ENCODE peak calls at places on chromosome 22, in eight cellular contexts. One of them, this sample, is unnamed.
A peak's percentile ranks its signal among the peaks of the same experiment; 100 is the strongest.

GRCh38 chr22:26905076-26905475 is 247.7 kb downstream of the MIAT start:
- DNase-seq in tibial artery: no peak
- DNase-seq in cardiac fibroblast: no peak
- DNase-seq in stomach: no peak
- DNase-seq in ovary: no peak
- DNase-seq in right lobe of liver: no peak
- DNase-seq in fibroblast of lung: no peak
- DNase-seq in pancreas: no peak
- DNase-seq in this sample: no peak

GRCh38 chr22:42090596-42091445 is at the start of gene NDUFA6:
- DNase-seq in tibial artery: peak; percentile 99
- DNase-seq in cardiac fibroblast: peak; percentile 99
- DNase-seq in stomach: peak; percentile 99
- DNase-seq in ovary: peak; percentile 97
- DNase-seq in right lobe of liver: peak; percentile 98
- DNase-seq in fibroblast of lung: peak; percentile 98
- DNase-seq in pancreas: peak; percentile 99
- DNase-seq in this sample: peak; percentile 98

GRCh38 chr22:22853713-22854112 is 33.9 kb upstream of the IGLL5 start:
- DNase-seq in tibial artery: no peak
- DNase-seq in cardiac fibroblast: no peak
- DNase-seq in stomach: no peak
- DNase-seq in ovary: no peak
- DNase-seq in right lobe of liver: no peak
- DNase-seq in fibroblast of lung: no peak
- DNase-seq in pancreas: no peak
- DNase-seq in this sample: no peak

GRCh38 chr22:30609260-30610185 is 2.5 kb downstream of the TCN2 start:
- DNase-seq in tibial artery: peak; percentile 48
- DNase-seq in cardiac fibroblast: peak; percentile 78
- DNase-seq in stomach: peak; percentile 61
- DNase-seq in ovary: no peak
- DNase-seq in right lobe of liver: peak; percentile 42
- DNase-seq in fibroblast of lung: peak; percentile 88
- DNase-seq in pancreas: no peak
- DNase-seq in this sample: peak; percentile 85

GRCh38 chr22:49308300-49308699 is 519.4 kb downstream of the BRD1 start:
- DNase-seq in tibial artery: no peak
- DNase-seq in cardiac fibroblast: no peak
- DNase-seq in stomach: peak; percentile 18
- DNase-seq in ovary: no peak
- DNase-seq in right lobe of liver: no peak
- DNase-seq in fibroblast of lung: no peak
- DNase-seq in pancreas: no peak
- DNase-seq in this sample: no peak

GRCh38 chr22:22228921-22229320 is 15.7 kb upstream of the VPREB1 start:
- DNase-seq in tibial artery: no peak
- DNase-seq in cardiac fibroblast: no peak
- DNase-seq in stomach: no peak
- DNase-seq in ovary: no peak
- DNase-seq in right lobe of liver: no peak
- DNase-seq in fibroblast of lung: no peak
- DNase-seq in pancreas: no peak
- DNase-seq in this sample: no peak

GRCh38 chr22:35023692-35024363 is 42.1 kb upstream of the ISX start:
- DNase-seq in tibial artery: peak; percentile 45
- DNase-seq in cardiac fibroblast: peak; percentile 43
- DNase-seq in stomach: peak; percentile 71
- DNase-seq in ovary: peak; percentile 53
- DNase-seq in right lobe of liver: peak; percentile 74
- DNase-seq in fibroblast of lung: peak; percentile 27
- DNase-seq in pancreas: peak; percentile 84
- DNase-seq in this sample: peak; percentile 39

GRCh38 chr22:29767289-29768051 is at the start of gene UQCR10:
- DNase-seq in tibial artery: peak; percentile 94
- DNase-seq in cardiac fibroblast: peak; percentile 94
- DNase-seq in stomach: peak; percentile 95
- DNase-seq in ovary: peak; percentile 92
- DNase-seq in right lobe of liver: peak; percentile 95
- DNase-seq in fibroblast of lung: peak; percentile 94
- DNase-seq in pancreas: peak; percentile 97
- DNase-seq in this sample: peak; percentile 88

GRCh38 chr22:23305321-23305910 is 125.1 kb downstream of the BCR start:
- DNase-seq in tibial artery: peak; percentile 49
- DNase-seq in cardiac fibroblast: peak; percentile 72
- DNase-seq in stomach: no peak
- DNase-seq in ovary: peak; percentile 31
- DNase-seq in right lobe of liver: no peak
- DNase-seq in fibroblast of lung: peak; percentile 61
- DNase-seq in pancreas: peak; percentile 43
- DNase-seq in this sample: peak; percentile 66

GRCh38 chr22:21003782-21004181 is 1.9 kb upstream of the THAP7 start:
- DNase-seq in tibial artery: no peak
- DNase-seq in cardiac fibroblast: no peak
- DNase-seq in stomach: no peak
- DNase-seq in ovary: no peak
- DNase-seq in right lobe of liver: no peak
- DNase-seq in fibroblast of lung: no peak
- DNase-seq in pancreas: no peak
- DNase-seq in this sample: no peak

GRCh38 chr22:21000987-21001600 is 824 bp downstream of the THAP7 start:
- DNase-seq in tibial artery: peak; percentile 41
- DNase-seq in cardiac fibroblast: no peak
- DNase-seq in stomach: no peak
- DNase-seq in ovary: no peak
- DNase-seq in right lobe of liver: no peak
- DNase-seq in fibroblast of lung: peak; percentile 7
- DNase-seq in pancreas: peak; percentile 90
- DNase-seq in this sample: no peak

GRCh38 chr22:21000215-21000986 is 1.5 kb downstream of the THAP7 start:
- DNase-seq in tibial artery: no peak
- DNase-seq in cardiac fibroblast: no peak
- DNase-seq in stomach: no peak
- DNase-seq in ovary: no peak
- DNase-seq in right lobe of liver: no peak
- DNase-seq in fibroblast of lung: no peak
- DNase-seq in pancreas: no peak
- DNase-seq in this sample: no peak

GRCh38 chr22:20999350-21000214 is 2.3 kb downstream of the THAP7 start:
- DNase-seq in tibial artery: no peak
- DNase-seq in cardiac fibroblast: no peak
- DNase-seq in stomach: no peak
- DNase-seq in ovary: no peak
- DNase-seq in right lobe of liver: no peak
- DNase-seq in fibroblast of lung: no peak
- DNase-seq in pancreas: peak; percentile 81
- DNase-seq in this sample: no peak

GRCh38 chr22:21001601-21002325 is at the start of gene THAP7:
- DNase-seq in tibial artery: peak; percentile 98
- DNase-seq in cardiac fibroblast: peak; percentile 96
- DNase-seq in stomach: peak; percentile 97
- DNase-seq in ovary: peak; percentile 97
- DNase-seq in right lobe of liver: peak; percentile 98
- DNase-seq in fibroblast of lung: peak; percentile 95
- DNase-seq in pancreas: peak; percentile 98
- DNase-seq in this sample: peak; percentile 90
- TF ChIP-seq CTCF in tibial artery: no peak
- TF ChIP-seq CTCF in cardiac fibroblast: no peak
- TF ChIP-seq CTCF in stomach: no peak
- TF ChIP-seq CTCF in ovary: no peak
- TF ChIP-seq CTCF in right lobe of liver: no peak
- TF ChIP-seq CTCF in fibroblast of lung: no peak
- TF ChIP-seq CTCF in pancreas: no peak
- TF ChIP-seq CTCF in this sample: no peak

DNA sequence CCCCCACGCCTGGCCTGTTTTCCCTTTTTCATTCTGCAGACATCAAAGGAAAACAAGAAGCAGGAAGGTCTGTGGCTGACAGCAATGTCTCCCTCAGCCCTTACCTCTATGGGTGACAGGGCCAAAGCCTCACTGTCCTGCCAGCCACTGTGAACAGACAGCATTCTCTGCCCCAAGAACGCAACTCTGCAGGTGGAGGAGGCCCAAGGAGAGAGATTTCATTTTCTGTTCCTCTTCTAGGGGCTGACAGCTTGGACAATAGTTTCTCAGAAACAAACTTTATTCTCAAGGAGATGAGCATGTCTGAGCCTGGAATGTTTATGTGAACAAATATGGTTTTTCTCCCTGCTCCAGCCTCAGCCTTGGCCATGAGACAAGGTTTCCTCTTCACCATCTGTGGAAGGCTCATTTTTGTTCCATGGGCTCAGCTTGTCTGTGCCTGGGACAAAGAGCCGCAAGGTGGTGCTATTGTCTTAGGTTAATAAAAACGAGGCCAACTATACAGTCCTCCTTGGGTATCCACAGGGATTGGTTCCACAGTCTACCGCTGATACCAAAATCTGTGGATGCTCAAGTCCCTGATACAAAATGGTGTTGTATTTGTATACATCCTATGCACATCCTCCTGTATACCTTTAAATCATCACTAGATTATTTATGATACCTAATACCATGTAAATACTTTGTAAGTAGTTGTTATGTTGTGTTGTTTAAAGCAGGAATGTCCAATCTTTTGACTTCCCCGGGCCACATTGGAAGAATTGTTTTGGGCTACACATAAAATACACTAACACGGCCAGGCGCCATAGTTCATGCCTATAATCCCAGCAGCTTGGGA is 5.8 kb downstream of the PIWIL3 start:
- DNase-seq in tibial artery: peak; percentile 63
- DNase-seq in cardiac fibroblast: peak; percentile 71
- DNase-seq in stomach: peak; percentile 81
- DNase-seq in ovary: peak; percentile 53
- DNase-seq in right lobe of liver: peak; percentile 57
- DNase-seq in fibroblast of lung: peak; percentile 67
- DNase-seq in pancreas: peak; percentile 73
- DNase-seq in this sample: peak; percentile 60
- TF ChIP-seq CTCF in tibial artery: peak; percentile 72
- TF ChIP-seq CTCF in cardiac fibroblast: peak; percentile 83
- TF ChIP-seq CTCF in stomach: peak; percentile 32
- TF ChIP-seq CTCF in ovary: no peak
- TF ChIP-seq CTCF in right lobe of liver: peak; percentile 87
- TF ChIP-seq CTCF in fibroblast of lung: peak; percentile 60
- TF ChIP-seq CTCF in pancreas: peak; percentile 77
- TF ChIP-seq CTCF in this sample: peak; percentile 66

DNA sequence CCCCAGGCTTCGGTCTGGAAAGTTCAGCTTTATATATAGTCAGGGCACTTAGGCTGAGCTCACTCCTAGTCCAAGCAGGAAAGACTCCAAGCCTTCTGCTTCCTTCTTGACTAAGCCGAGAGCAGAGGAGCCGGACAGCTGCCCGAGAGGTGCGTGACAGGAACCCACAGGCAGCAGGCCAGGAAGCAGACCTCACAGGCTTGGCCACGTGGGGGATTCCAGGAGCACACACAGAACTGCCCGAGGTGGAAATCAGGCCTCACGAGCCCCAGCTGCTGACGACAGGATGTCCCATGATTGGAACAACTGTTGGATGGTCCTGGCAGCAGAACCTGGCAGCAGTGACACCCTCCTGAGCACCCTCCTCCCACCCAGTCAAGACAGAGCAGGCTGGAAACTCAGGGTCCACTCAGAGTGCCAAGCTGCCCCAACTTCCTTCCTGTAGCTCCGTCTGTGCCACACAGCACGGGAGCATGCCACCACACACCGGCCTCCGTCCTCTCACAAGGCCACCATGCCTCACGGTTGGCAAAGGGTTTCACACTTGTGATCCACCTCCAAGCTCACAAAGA is 5.4 kb downstream of the PLA2G6 start:
- DNase-seq in tibial artery: peak; percentile 79
- DNase-seq in cardiac fibroblast: peak; percentile 93
- DNase-seq in stomach: peak; percentile 79
- DNase-seq in ovary: peak; percentile 59
- DNase-seq in right lobe of liver: peak; percentile 80
- DNase-seq in fibroblast of lung: peak; percentile 75
- DNase-seq in pancreas: no peak
- DNase-seq in this sample: peak; percentile 86
- TF ChIP-seq CTCF in tibial artery: no peak
- TF ChIP-seq CTCF in cardiac fibroblast: no peak
- TF ChIP-seq CTCF in stomach: no peak
- TF ChIP-seq CTCF in ovary: no peak
- TF ChIP-seq CTCF in right lobe of liver: no peak
- TF ChIP-seq CTCF in fibroblast of lung: no peak
- TF ChIP-seq CTCF in pancreas: no peak
- TF ChIP-seq CTCF in this sample: no peak

GRCh38 chr22:44359496-44360110 is 46.9 kb upstream of the SHISAL1 start:
- DNase-seq in tibial artery: no peak
- DNase-seq in cardiac fibroblast: no peak
- DNase-seq in stomach: no peak
- DNase-seq in ovary: peak; percentile 28
- DNase-seq in right lobe of liver: peak; percentile 5
- DNase-seq in fibroblast of lung: no peak
- DNase-seq in pancreas: peak; percentile 26
- DNase-seq in this sample: no peak

GRCh38 chr22:44361391-44362126 is 48.8 kb upstream of the SHISAL1 start:
- DNase-seq in tibial artery: no peak
- DNase-seq in cardiac fibroblast: no peak
- DNase-seq in stomach: no peak
- DNase-seq in ovary: peak; percentile 31
- DNase-seq in right lobe of liver: peak; percentile 5
- DNase-seq in fibroblast of lung: no peak
- DNase-seq in pancreas: peak; percentile 32
- DNase-seq in this sample: no peak

GRCh38 chr22:44360306-44360685 is 47.5 kb upstream of the SHISAL1 start:
- DNase-seq in tibial artery: no peak
- DNase-seq in cardiac fibroblast: no peak
- DNase-seq in stomach: no peak
- DNase-seq in ovary: no peak
- DNase-seq in right lobe of liver: no peak
- DNase-seq in fibroblast of lung: no peak
- DNase-seq in pancreas: peak; percentile 30
- DNase-seq in this sample: no peak

GRCh38 chr22:44362249-44363040 is 49.7 kb upstream of the SHISAL1 start:
- DNase-seq in tibial artery: no peak
- DNase-seq in cardiac fibroblast: no peak
- DNase-seq in stomach: no peak
- DNase-seq in ovary: peak; percentile 7
- DNase-seq in right lobe of liver: peak; percentile 2
- DNase-seq in fibroblast of lung: peak; percentile 29
- DNase-seq in pancreas: peak; percentile 2
- DNase-seq in this sample: no peak

DNA sequence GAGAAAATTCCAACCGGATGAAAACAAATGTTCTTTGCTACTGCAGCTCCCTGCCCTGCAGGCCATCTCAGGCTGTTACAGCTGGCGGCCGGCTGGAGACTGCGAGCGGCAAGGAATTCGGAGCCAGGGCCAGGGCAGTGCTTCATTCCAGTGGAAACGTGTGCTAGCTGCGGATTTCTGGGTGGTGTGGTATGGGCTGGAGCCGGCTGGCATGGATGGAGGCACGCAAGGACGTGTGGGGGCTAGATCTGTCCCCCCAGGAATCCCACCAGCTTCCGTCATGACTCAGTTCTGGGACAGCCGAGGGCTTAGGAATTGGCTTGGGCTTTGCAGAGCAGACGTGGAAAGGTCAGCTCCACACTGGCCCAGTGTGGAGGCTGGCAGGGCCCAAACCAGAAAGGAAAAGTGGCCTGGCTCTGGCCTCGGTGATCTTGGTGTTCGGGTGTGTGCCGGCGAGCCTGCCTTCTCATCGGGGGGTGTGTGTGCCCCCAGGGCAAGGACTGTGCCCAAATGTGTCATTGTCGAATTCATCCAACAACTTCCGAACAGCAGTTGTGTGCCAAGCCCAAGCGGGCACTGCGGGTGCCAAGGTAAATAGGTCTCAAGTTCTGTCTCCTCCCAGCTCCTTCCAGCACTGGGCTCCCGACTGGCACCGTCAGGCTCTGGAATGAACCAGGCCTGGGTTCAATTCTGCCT is 48.1 kb upstream of the SHISAL1 start:
- DNase-seq in tibial artery: peak; percentile 60
- DNase-seq in cardiac fibroblast: peak; percentile 88
- DNase-seq in stomach: peak; percentile 78
- DNase-seq in ovary: peak; percentile 53
- DNase-seq in right lobe of liver: peak; percentile 12
- DNase-seq in fibroblast of lung: peak; percentile 54
- DNase-seq in pancreas: peak; percentile 33
- DNase-seq in this sample: peak; percentile 64
- TF ChIP-seq CTCF in tibial artery: peak; percentile 40
- TF ChIP-seq CTCF in cardiac fibroblast: peak; percentile 36
- TF ChIP-seq CTCF in stomach: peak; percentile 36
- TF ChIP-seq CTCF in ovary: no peak
- TF ChIP-seq CTCF in right lobe of liver: no peak
- TF ChIP-seq CTCF in fibroblast of lung: peak; percentile 15
- TF ChIP-seq CTCF in pancreas: no peak
- TF ChIP-seq CTCF in this sample: no peak

This sample was measured in fibroblast of mammary gland.